ENCODE peak calls at places on chromosomes 11 and 22, in nine cellular contexts. One of them, this sample, is unnamed.

GRCh38 chr22:35683560-35683959 is 34.1 kb upstream of the APOL5 start:
- DNase-seq in heart left ventricle: no peak
- DNase-seq in breast epithelium: no peak
- DNase-seq in cardiac muscle cell: no peak
- DNase-seq in transverse colon: no peak
- DNase-seq in NT2/D1: no peak
- DNase-seq in colonic mucosa: no peak
- DNase-seq in left ventricle myocardium inferior: no peak
- DNase-seq in coronary artery: no peak
- DNase-seq in this sample: no peak

GRCh38 chr22:42294034-42294985 is 23.9 kb upstream of the TCF20 start:
- DNase-seq in heart left ventricle: peak; percentile 55
- DNase-seq in breast epithelium: no peak
- DNase-seq in cardiac muscle cell: peak; percentile 74
- DNase-seq in transverse colon: peak; percentile 64
- DNase-seq in NT2/D1: no peak
- DNase-seq in colonic mucosa: peak; percentile 77
- DNase-seq in left ventricle myocardium inferior: peak; percentile 53
- DNase-seq in coronary artery: no peak
- DNase-seq in this sample: peak; percentile 84

GRCh38 chr11:76313913-76314740 is 66.8 kb downstream of the THAP12 start:
- DNase-seq in heart left ventricle: no peak
- DNase-seq in breast epithelium: no peak
- DNase-seq in cardiac muscle cell: peak; percentile 39
- DNase-seq in transverse colon: no peak
- DNase-seq in NT2/D1: no peak
- DNase-seq in colonic mucosa: no peak
- DNase-seq in left ventricle myocardium inferior: no peak
- DNase-seq in coronary artery: no peak
- DNase-seq in this sample: peak; percentile 37

GRCh38 chr11:35330156-35330889 is 89.0 kb downstream of the SLC1A2 start:
- DNase-seq in heart left ventricle: no peak
- DNase-seq in breast epithelium: no peak
- DNase-seq in cardiac muscle cell: peak; percentile 41
- DNase-seq in transverse colon: no peak
- DNase-seq in NT2/D1: no peak
- DNase-seq in colonic mucosa: no peak
- DNase-seq in left ventricle myocardium inferior: no peak
- DNase-seq in coronary artery: no peak
- DNase-seq in this sample: no peak

GRCh38 chr22:36282078-36282831 is 29.3 kb downstream of the APOL1 start:
- DNase-seq in heart left ventricle: no peak
- DNase-seq in breast epithelium: no peak
- DNase-seq in cardiac muscle cell: no peak
- DNase-seq in transverse colon: no peak
- DNase-seq in NT2/D1: no peak
- DNase-seq in colonic mucosa: no peak
- DNase-seq in left ventricle myocardium inferior: no peak
- DNase-seq in coronary artery: no peak
- DNase-seq in this sample: no peak

GRCh38 chr11:57269580-57270021 is 32.6 kb upstream of the APLNR start:
- DNase-seq in heart left ventricle: no peak
- DNase-seq in breast epithelium: no peak
- DNase-seq in cardiac muscle cell: peak; percentile 25
- DNase-seq in transverse colon: no peak
- DNase-seq in NT2/D1: no peak
- DNase-seq in colonic mucosa: no peak
- DNase-seq in left ventricle myocardium inferior: no peak
- DNase-seq in coronary artery: no peak
- DNase-seq in this sample: no peak

GRCh38 chr22:37179126-37179470 is 8.9 kb downstream of the C1QTNF6 start:
- DNase-seq in heart left ventricle: no peak
- DNase-seq in breast epithelium: no peak
- DNase-seq in cardiac muscle cell: no peak
- DNase-seq in transverse colon: no peak
- DNase-seq in NT2/D1: no peak
- DNase-seq in colonic mucosa: no peak
- DNase-seq in left ventricle myocardium inferior: no peak
- DNase-seq in coronary artery: no peak
- DNase-seq in this sample: no peak

GRCh38 chr11:96338910-96339703 is 3.9 kb downstream of the MAML2 start:
- DNase-seq in heart left ventricle: peak; percentile 54
- DNase-seq in breast epithelium: no peak
- DNase-seq in cardiac muscle cell: peak; percentile 80
- DNase-seq in transverse colon: peak; percentile 56
- DNase-seq in NT2/D1: no peak
- DNase-seq in colonic mucosa: peak; percentile 48
- DNase-seq in left ventricle myocardium inferior: peak; percentile 31
- DNase-seq in coronary artery: peak; percentile 75
- DNase-seq in this sample: no peak

DNA sequence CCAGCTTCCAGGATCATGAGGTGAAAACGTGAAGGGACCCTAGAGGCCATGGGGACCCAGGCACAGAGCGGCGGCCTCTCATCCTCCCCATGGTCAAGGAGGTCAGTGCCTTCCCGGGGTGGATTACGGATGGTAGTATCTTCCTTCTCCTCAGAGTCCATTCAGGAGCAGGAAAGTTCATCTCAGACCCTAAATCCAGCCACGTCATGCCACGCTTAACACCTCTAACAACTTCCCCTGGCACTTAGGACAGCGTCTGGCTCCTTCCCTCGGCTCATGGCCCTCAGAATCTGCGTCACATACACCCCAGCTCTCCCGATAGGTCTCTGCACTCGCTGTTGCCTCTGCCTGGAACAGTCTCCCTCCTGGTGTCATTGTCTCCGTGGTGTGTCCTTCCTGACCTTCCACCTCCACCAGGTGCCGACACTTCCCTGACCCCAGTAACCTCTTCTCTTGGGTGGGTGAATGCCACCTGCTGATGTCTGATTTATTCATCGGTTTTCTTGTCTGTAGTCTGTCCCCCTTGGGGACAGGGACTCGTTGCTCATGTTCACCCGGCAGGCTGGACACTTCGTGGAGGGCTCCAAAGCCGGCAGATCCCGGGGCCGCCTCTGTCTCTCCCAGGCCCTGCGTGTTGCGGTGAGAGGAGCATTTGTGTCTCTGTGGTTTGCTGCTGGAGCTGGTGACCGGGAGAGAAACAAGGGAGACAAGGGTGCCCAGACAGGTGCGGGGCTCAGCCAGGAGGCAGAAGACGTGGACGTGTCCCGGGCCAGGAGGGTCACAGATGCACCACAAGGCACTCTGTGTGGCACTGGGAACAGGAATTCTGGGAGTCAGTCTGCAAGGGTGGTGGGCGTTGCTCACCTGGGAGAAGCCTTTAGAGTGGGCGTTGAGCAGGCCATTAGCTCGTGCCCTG is 1.4 kb downstream of the MYEOV start:
- DNase-seq in heart left ventricle: no peak
- DNase-seq in breast epithelium: no peak
- DNase-seq in cardiac muscle cell: no peak
- DNase-seq in transverse colon: no peak
- DNase-seq in NT2/D1: no peak
- DNase-seq in colonic mucosa: no peak
- DNase-seq in left ventricle myocardium inferior: no peak
- DNase-seq in coronary artery: no peak
- DNase-seq in this sample: no peak
- H3K4me3 ChIP-seq in heart left ventricle: no peak overlapping the region
- H3K4me3 ChIP-seq in breast epithelium: no peak overlapping the region
- H3K4me3 ChIP-seq in cardiac muscle cell: no peak overlapping the region
- H3K4me3 ChIP-seq in transverse colon: no peak overlapping the region
- H3K4me3 ChIP-seq in NT2/D1: no peak overlapping the region
- H3K4me3 ChIP-seq in colonic mucosa: no peak overlapping the region
- H3K4me3 ChIP-seq in left ventricle myocardium inferior: no peak overlapping the region
- H3K4me3 ChIP-seq in coronary artery: no peak overlapping the region
- H3K4me3 ChIP-seq in this sample: no peak overlapping the region

DNA sequence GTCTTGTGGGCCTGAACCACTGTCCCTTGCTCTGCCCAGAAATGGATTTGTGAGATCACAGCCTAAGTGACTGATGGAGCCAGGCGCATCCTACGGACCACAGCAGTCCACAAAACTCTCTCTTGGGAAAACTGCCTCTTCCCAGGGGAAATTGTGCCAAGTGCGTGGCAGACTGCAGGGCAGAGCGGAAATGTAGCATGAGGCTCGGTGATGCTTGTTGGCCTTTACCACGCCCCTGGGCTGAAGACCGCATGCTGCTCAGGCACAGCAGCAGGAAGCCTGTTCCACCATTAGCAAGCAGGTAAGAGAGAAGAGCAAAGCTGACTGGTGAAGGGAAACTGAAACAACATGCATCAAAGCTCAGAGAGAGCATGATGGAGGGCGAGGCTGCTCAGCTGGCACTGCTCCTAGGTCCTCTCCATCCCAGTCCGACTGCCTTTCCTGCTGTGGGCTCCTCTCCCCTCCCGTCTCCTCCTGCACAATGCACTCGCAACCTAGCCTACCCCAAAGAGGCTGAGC is 26.5 kb upstream of the SCARF2 start:
- DNase-seq in heart left ventricle: no peak
- DNase-seq in breast epithelium: no peak
- DNase-seq in cardiac muscle cell: no peak
- DNase-seq in transverse colon: no peak
- DNase-seq in NT2/D1: no peak
- DNase-seq in colonic mucosa: no peak
- DNase-seq in left ventricle myocardium inferior: no peak
- DNase-seq in coronary artery: no peak
- DNase-seq in this sample: no peak
- H3K4me3 ChIP-seq in heart left ventricle: no peak overlapping the region
- H3K4me3 ChIP-seq in breast epithelium: no peak overlapping the region
- H3K4me3 ChIP-seq in cardiac muscle cell: no peak overlapping the region
- H3K4me3 ChIP-seq in transverse colon: no peak overlapping the region
- H3K4me3 ChIP-seq in NT2/D1: no peak overlapping the region
- H3K4me3 ChIP-seq in colonic mucosa: no peak overlapping the region
- H3K4me3 ChIP-seq in left ventricle myocardium inferior: no peak overlapping the region
- H3K4me3 ChIP-seq in coronary artery: no peak overlapping the region
- H3K4me3 ChIP-seq in this sample: no peak overlapping the region

GRCh38 chr11:114181195-114181594 is 115.0 kb upstream of the NNMT start:
- DNase-seq in heart left ventricle: no peak
- DNase-seq in breast epithelium: no peak
- DNase-seq in cardiac muscle cell: no peak
- DNase-seq in transverse colon: no peak
- DNase-seq in NT2/D1: no peak
- DNase-seq in colonic mucosa: no peak
- DNase-seq in left ventricle myocardium inferior: no peak
- DNase-seq in coronary artery: no peak
- DNase-seq in this sample: no peak

GRCh38 chr11:114181752-114182151 is 114.4 kb upstream of the NNMT start:
- DNase-seq in heart left ventricle: no peak
- DNase-seq in breast epithelium: no peak
- DNase-seq in cardiac muscle cell: no peak
- DNase-seq in transverse colon: no peak
- DNase-seq in NT2/D1: no peak
- DNase-seq in colonic mucosa: no peak
- DNase-seq in left ventricle myocardium inferior: no peak
- DNase-seq in coronary artery: no peak
- DNase-seq in this sample: no peak

GRCh38 chr11:114178656-114179055 is 117.5 kb upstream of the NNMT start:
- DNase-seq in heart left ventricle: no peak
- DNase-seq in breast epithelium: no peak
- DNase-seq in cardiac muscle cell: no peak
- DNase-seq in transverse colon: no peak
- DNase-seq in NT2/D1: no peak
- DNase-seq in colonic mucosa: no peak
- DNase-seq in left ventricle myocardium inferior: no peak
- DNase-seq in coronary artery: no peak
- DNase-seq in this sample: no peak

GRCh38 chr11:114179234-114179941 is 116.8 kb upstream of the NNMT start:
- DNase-seq in heart left ventricle: peak; percentile 74
- DNase-seq in breast epithelium: peak; percentile 71
- DNase-seq in cardiac muscle cell: peak; percentile 99
- DNase-seq in transverse colon: peak; percentile 87
- DNase-seq in NT2/D1: no peak
- DNase-seq in colonic mucosa: peak; percentile 79
- DNase-seq in left ventricle myocardium inferior: peak; percentile 83
- DNase-seq in coronary artery: peak; percentile 95
- DNase-seq in this sample: peak; percentile 89

GRCh38 chr11:114180301-114181055 is 115.7 kb upstream of the NNMT start:
- DNase-seq in heart left ventricle: peak; percentile 68
- DNase-seq in breast epithelium: no peak
- DNase-seq in cardiac muscle cell: peak; percentile 36
- DNase-seq in transverse colon: peak; percentile 80
- DNase-seq in NT2/D1: no peak
- DNase-seq in colonic mucosa: peak; percentile 74
- DNase-seq in left ventricle myocardium inferior: no peak
- DNase-seq in coronary artery: no peak
- DNase-seq in this sample: peak; percentile 46
- H3K4me3 ChIP-seq in heart left ventricle: peak overlapping the region; percentile 26
- H3K4me3 ChIP-seq in breast epithelium: peak overlapping the region; percentile 50
- H3K4me3 ChIP-seq in cardiac muscle cell: no peak overlapping the region
- H3K4me3 ChIP-seq in transverse colon: peak overlapping the region; percentile 30
- H3K4me3 ChIP-seq in NT2/D1: no peak overlapping the region
- H3K4me3 ChIP-seq in colonic mucosa: no peak overlapping the region
- H3K4me3 ChIP-seq in left ventricle myocardium inferior: peak overlapping the region; percentile 52
- H3K4me3 ChIP-seq in coronary artery: peak overlapping the region; percentile 65
- H3K4me3 ChIP-seq in this sample: no peak overlapping the region

GRCh38 chr22:43890901-43891331 is 897 bp downstream of the PNPLA5 start:
- DNase-seq in heart left ventricle: no peak
- DNase-seq in breast epithelium: no peak
- DNase-seq in cardiac muscle cell: no peak
- DNase-seq in transverse colon: no peak
- DNase-seq in NT2/D1: no peak
- DNase-seq in colonic mucosa: no peak
- DNase-seq in left ventricle myocardium inferior: no peak
- DNase-seq in coronary artery: no peak
- DNase-seq in this sample: no peak
- H3K4me3 ChIP-seq in heart left ventricle: no peak overlapping the region
- H3K4me3 ChIP-seq in breast epithelium: no peak overlapping the region
- H3K4me3 ChIP-seq in cardiac muscle cell: no peak overlapping the region
- H3K4me3 ChIP-seq in transverse colon: no peak overlapping the region
- H3K4me3 ChIP-seq in NT2/D1: peak overlapping the region; percentile 40
- H3K4me3 ChIP-seq in colonic mucosa: no peak overlapping the region
- H3K4me3 ChIP-seq in left ventricle myocardium inferior: peak overlapping the region; percentile 7
- H3K4me3 ChIP-seq in coronary artery: no peak overlapping the region
- H3K4me3 ChIP-seq in this sample: no peak overlapping the region

DNA sequence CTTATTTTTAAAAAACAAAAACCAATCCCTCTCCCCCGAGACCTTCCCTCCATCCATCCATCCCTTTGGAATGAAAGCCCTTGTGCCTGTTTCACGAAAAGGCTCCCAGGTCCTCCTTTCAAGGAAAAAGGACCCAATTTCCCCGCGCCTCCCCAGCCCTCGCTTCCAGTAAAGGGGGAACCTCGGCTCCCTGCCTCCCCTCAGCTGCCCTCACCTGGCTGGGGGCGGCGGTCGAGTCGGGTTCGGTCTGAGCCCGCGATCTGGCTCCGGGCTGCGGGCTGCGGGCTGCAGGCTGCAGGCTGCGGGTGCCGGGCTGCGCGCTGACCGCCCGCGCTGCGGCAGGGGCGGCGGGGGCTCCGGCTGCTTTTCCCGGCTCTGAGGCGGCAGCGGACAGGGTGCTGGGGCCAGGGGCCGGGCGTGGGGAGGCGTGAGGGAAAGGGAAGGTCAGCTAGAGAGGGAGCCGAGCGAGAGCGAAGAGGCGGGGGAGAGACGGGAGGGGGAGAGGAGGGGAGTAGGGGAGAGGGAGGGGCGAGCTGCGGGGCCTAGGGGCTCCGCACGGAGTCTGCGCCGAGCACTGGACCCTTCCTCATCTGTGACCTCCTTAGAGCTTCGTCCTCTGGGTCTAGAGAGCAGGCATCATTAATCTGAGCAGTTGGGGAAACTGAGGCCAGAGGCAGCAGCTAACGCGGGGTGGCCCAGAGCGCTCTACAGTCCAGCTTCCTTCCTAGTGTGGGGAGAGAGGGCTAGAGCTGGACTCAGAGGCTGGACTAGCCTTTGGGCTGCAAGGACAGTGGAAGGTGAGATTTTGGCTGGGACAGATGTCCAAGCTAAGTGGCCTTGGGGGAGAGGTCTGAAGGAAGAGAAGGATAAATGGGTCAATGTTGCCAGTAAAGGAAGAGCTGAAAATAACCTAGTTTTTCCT is at the start of gene C1QTNF4:
- DNase-seq in heart left ventricle: no peak
- DNase-seq in breast epithelium: no peak
- DNase-seq in cardiac muscle cell: no peak
- DNase-seq in transverse colon: no peak
- DNase-seq in NT2/D1: no peak
- DNase-seq in colonic mucosa: no peak
- DNase-seq in left ventricle myocardium inferior: no peak
- DNase-seq in coronary artery: no peak
- DNase-seq in this sample: no peak
- H3K4me3 ChIP-seq in heart left ventricle: peak within 1 kb of the TSS; percentile 41
- H3K4me3 ChIP-seq in breast epithelium: peak within 1 kb of the TSS; percentile 43
- H3K4me3 ChIP-seq in cardiac muscle cell: peak within 1 kb of the TSS; percentile 55
- H3K4me3 ChIP-seq in transverse colon: peak within 1 kb of the TSS; percentile 32
- H3K4me3 ChIP-seq in NT2/D1: peak within 1 kb of the TSS; percentile 42
- H3K4me3 ChIP-seq in colonic mucosa: no peak within 1 kb of the TSS
- H3K4me3 ChIP-seq in left ventricle myocardium inferior: peak within 1 kb of the TSS; percentile 51
- H3K4me3 ChIP-seq in coronary artery: peak within 1 kb of the TSS; percentile 68
- H3K4me3 ChIP-seq in this sample: peak within 1 kb of the TSS; percentile 41